ENCODE peak calls at places on chromosome 7, in eight cellular contexts. L is NCI-H1417; O is T-helper 9 cell; R is ecto neural progenitor cell; Q is activated CD4-positive, alpha-beta T cell treated with anti-CD3 and anti-CD28 coated beads, Interleukin-2, amount 10 ng/mL, durations not matched to agents 7 days and 5 days; J is EL; I is NCI-H2081 treated with DMSO at 0.1 percent for 48 hours; Z is RPMI8226. W is an unnamed sample.

GRCh38 chr7:42138691-42139090 is 98.3 kb downstream of the GLI3 start:
- DNase-seq in I (no peak), J (no peak), L (no peak), O (no peak), Q (no peak), R (peak; percentile 57), Z (no peak), W (no peak)

GRCh38 chr7:130598056-130598455 is 70.5 kb downstream of the COPG2 start:
- DNase-seq in O (no peak), I (no peak), J (no peak), L (peak; percentile 88), R (no peak), Z (no peak), Q (no peak), W (no peak)

GRCh38 chr7:39353615-39354376 is 212.4 kb upstream of the YAE1 start:
- DNase-seq in J (peak; percentile 4), L (peak; percentile 93), O (no peak), I (peak; percentile 83), R (peak; percentile 79), Q (no peak), Z (no peak), W (no peak)

GRCh38 chr7:585229-585711 is 65.6 kb upstream of the PDGFA start:
- DNase-seq in Z (no peak), Q (peak; percentile 40), J (no peak), R (no peak), L (no peak), O (no peak), I (no peak), W (no peak)

GRCh38 chr7:113562242-113562641 is 356.6 kb downstream of the PPP1R3A start:
- DNase-seq in J (no peak), R (no peak), I (no peak), Z (no peak), L (no peak), O (no peak), Q (no peak), W (no peak)

GRCh38 chr7:5679741-5680473 is 101.6 kb downstream of the RNF216 start:
- DNase-seq in R (no peak), I (no peak), L (no peak), J (no peak), O (no peak), Z (no peak), Q (no peak), W (no peak)

GRCh38 chr7:151940048-151940845 is 16.0 kb upstream of the GALNTL5 start:
- DNase-seq in R (no peak), Q (no peak), I (no peak), L (no peak), Z (no peak), J (peak; percentile 80), O (no peak), W (no peak)

GRCh38 chr7:79876769-79877362 is 257.8 kb upstream of the GNAI1 start:
- DNase-seq in L (peak; percentile 17), Z (peak; percentile 8), J (peak; percentile 96), Q (no peak), O (no peak), R (no peak), I (no peak), W (no peak)

GRCh38 chr7:148299335-148299734 is 291.2 kb upstream of the C7orf33 start:
- DNase-seq in I (no peak), R (no peak), O (no peak), J (no peak), Z (no peak), L (no peak), Q (no peak), W (no peak)

GRCh38 chr7:1290262-1291039 is 57.8 kb downstream of the UNCX start:
- DNase-seq in I (no peak), Z (peak; percentile 72), R (peak; percentile 62), J (peak; percentile 23), O (no peak), L (peak; percentile 86), Q (peak; percentile 16), W (no peak)

GRCh38 chr7:97104719-97105129 is 12.8 kb upstream of the SDHAF3 start:
- DNase-seq in Q (peak; percentile 57), I (peak; percentile 20), O (peak; percentile 56), R (peak; percentile 90), L (peak; percentile 85), J (peak; percentile 71), Z (peak; percentile 84), W (peak; percentile 95)

GRCh38 chr7:108634535-108634934 is 64.9 kb downstream of the DNAJB9 start:
- DNase-seq in Z (no peak), J (no peak), O (no peak), L (no peak), R (no peak), I (no peak), Q (no peak), W (no peak)

GRCh38 chr7:117148971-117149370 is 173.9 kb downstream of the WNT2 start:
- DNase-seq in O (no peak), R (no peak), Q (no peak), L (no peak), I (no peak), Z (no peak), J (no peak), W (no peak)

GRCh38 chr7:127532736-127533135 is 52.7 kb downstream of the GCC1 start:
- DNase-seq in I (no peak), Z (no peak), L (no peak), J (peak; percentile 16), R (no peak), O (no peak), Q (no peak), W (no peak)

GRCh38 chr7:111238891-111239290 is 148.0 kb downstream of the LRRN3 start:
- DNase-seq in Q (no peak), L (no peak), J (no peak), R (no peak), Z (no peak), I (no peak), O (no peak), W (no peak)

GRCh38 chr7:51256244-51256781 is 60.3 kb downstream of the COBL start:
- DNase-seq in I (no peak), R (peak; percentile 58), Q (no peak), Z (peak; percentile 74), O (no peak), L (no peak), J (no peak), W (no peak)

GRCh38 chr7:7884855-7885254 is 83.7 kb upstream of the GLCCI1 start:
- DNase-seq in J (no peak), O (no peak), Z (no peak), L (no peak), R (no peak), I (no peak), Q (no peak), W (no peak)

GRCh38 chr7:12729112-12729511 is 41.7 kb downstream of the ARL4A start:
- DNase-seq in L (peak; percentile 91), J (peak; percentile 29), R (no peak), Q (no peak), O (no peak), I (peak; percentile 93), Z (peak; percentile 97), W (no peak)

GRCh38 chr7:108613147-108613948 is 43.7 kb downstream of the DNAJB9 start:
- DNase-seq in Z (peak; percentile 70), L (peak; percentile 88), J (peak; percentile 41), Q (no peak), O (no peak), I (peak; percentile 62), R (no peak), W (no peak)

GRCh38 chr7:151520419-151521229 is 929 bp upstream of the RHEB start:
- DNase-seq in R (peak; percentile 52), L (peak; percentile 91), O (peak; percentile 17), J (peak; percentile 40), Z (no peak), Q (peak; percentile 33), I (no peak), W (no peak)

GRCh38 chr7:102843850-102844249 is 69.0 kb upstream of the LRRC17 start:
- DNase-seq in O (no peak), L (no peak), Q (no peak), I (no peak), J (no peak), Z (no peak), R (no peak), W (no peak)

GRCh38 chr7:100516135-100516812 is 22.7 kb upstream of the AGFG2 start:
- DNase-seq in J (peak; percentile 91), R (no peak), Q (peak; percentile 78), Z (peak; percentile 84), I (no peak), O (peak; percentile 26), L (no peak), W (peak; percentile 93)

GRCh38 chr7:106421181-106421762 is 136.5 kb upstream of the NAMPT start:
- DNase-seq in R (no peak), Q (no peak), J (peak; percentile 90), L (peak; percentile 17), Z (no peak), I (no peak), O (no peak), W (no peak)

GRCh38 chr7:92875171-92875570 is 38.8 kb upstream of the CDK6 start:
- DNase-seq in J (no peak), Z (no peak), I (no peak), Q (no peak), O (no peak), L (no peak), R (no peak), W (no peak)

GRCh38 chr7:43756368-43757072 is 2.0 kb upstream of the BLVRA start:
- DNase-seq in J (peak; percentile 83), L (no peak), R (no peak), O (no peak), I (no peak), Z (peak; percentile 93), Q (no peak), W (peak; percentile 68)

GRCh38 chr7:101125989-101126650 is 784 bp upstream of the SERPINE1 start:
- DNase-seq in R (no peak), L (peak; percentile 40), Q (no peak), J (peak; percentile 81), Z (peak; percentile 96), I (no peak), O (no peak), W (no peak)

GRCh38 chr7:110283056-110283455 is 807.9 kb upstream of the LRRN3 start:
- DNase-seq in O (no peak), Z (no peak), Q (no peak), I (no peak), J (no peak), L (peak; percentile 46), R (no peak), W (no peak)

GRCh38 chr7:27169658-27170493 is 4.2 kb downstream of the HOXA10 start:
- DNase-seq in O (no peak), R (no peak), I (peak; percentile 38), Q (no peak), J (peak; percentile 84), Z (no peak), L (peak; percentile 80), W (no peak)